ENCODE peak calls at places on chromosomes 1 and 21, in five cellular contexts. One of them, this sample, is unnamed.

GRCh38 chr1:64857347-64857746 is 109.0 kb downstream of the JAK1 start:
- DNase-seq in activated CD8-positive, alpha-beta memory T cell treated with anti-CD3 and anti-CD28 coated beads for 48 hours: no peak
- DNase-seq in activated T-helper 1 cell treated with anti-CD3 and anti-CD28 coated beads, Interleukin-12 subunit alpha, Interleukin-12 subunit beta, Interleukin-2, Interleukin-4 antibody, amounts not matched to agents 30 ng/mL and 10 ng/mL and 1 ng/mL, durations not matched to agents 14 hours and 24 hours and 36 hours: no peak
- DNase-seq in EL: no peak
- DNase-seq in nephron progenitor cell: no peak
- DNase-seq in this sample: no peak

GRCh38 chr1:201730611-201731010 is 98.3 kb upstream of the IPO9 start:
- DNase-seq in EL: no peak
- DNase-seq in activated CD8-positive, alpha-beta memory T cell treated with anti-CD3 and anti-CD28 coated beads for 48 hours: no peak
- DNase-seq in activated T-helper 1 cell treated with anti-CD3 and anti-CD28 coated beads, Interleukin-12 subunit alpha, Interleukin-12 subunit beta, Interleukin-2, Interleukin-4 antibody, amounts not matched to agents 30 ng/mL and 10 ng/mL and 1 ng/mL, durations not matched to agents 14 hours and 24 hours and 36 hours: no peak
- DNase-seq in nephron progenitor cell: no peak
- DNase-seq in this sample: no peak

GRCh38 chr1:26387447-26387846 is 14.9 kb upstream of the ZNF683 start:
- DNase-seq in nephron progenitor cell: no peak
- DNase-seq in activated CD8-positive, alpha-beta memory T cell treated with anti-CD3 and anti-CD28 coated beads for 48 hours: no peak
- DNase-seq in EL: peak
- DNase-seq in activated T-helper 1 cell treated with anti-CD3 and anti-CD28 coated beads, Interleukin-12 subunit alpha, Interleukin-12 subunit beta, Interleukin-2, Interleukin-4 antibody, amounts not matched to agents 30 ng/mL and 10 ng/mL and 1 ng/mL, durations not matched to agents 14 hours and 24 hours and 36 hours: no peak
- DNase-seq in this sample: no peak

GRCh38 chr21:35924714-35925301 is 135.5 kb downstream of the SETD4 start:
- DNase-seq in nephron progenitor cell: no peak
- DNase-seq in activated CD8-positive, alpha-beta memory T cell treated with anti-CD3 and anti-CD28 coated beads for 48 hours: no peak
- DNase-seq in EL: peak
- DNase-seq in activated T-helper 1 cell treated with anti-CD3 and anti-CD28 coated beads, Interleukin-12 subunit alpha, Interleukin-12 subunit beta, Interleukin-2, Interleukin-4 antibody, amounts not matched to agents 30 ng/mL and 10 ng/mL and 1 ng/mL, durations not matched to agents 14 hours and 24 hours and 36 hours: no peak
- DNase-seq in this sample: no peak

GRCh38 chr1:27102707-27103468 is 52.0 kb downstream of the SLC9A1 start:
- DNase-seq in nephron progenitor cell: peak
- DNase-seq in EL: peak
- DNase-seq in activated CD8-positive, alpha-beta memory T cell treated with anti-CD3 and anti-CD28 coated beads for 48 hours: peak
- DNase-seq in activated T-helper 1 cell treated with anti-CD3 and anti-CD28 coated beads, Interleukin-12 subunit alpha, Interleukin-12 subunit beta, Interleukin-2, Interleukin-4 antibody, amounts not matched to agents 30 ng/mL and 10 ng/mL and 1 ng/mL, durations not matched to agents 14 hours and 24 hours and 36 hours: peak
- DNase-seq in this sample: peak

GRCh38 chr21:40623550-40623949 is 223.4 kb downstream of the DSCAM start:
- DNase-seq in nephron progenitor cell: no peak
- DNase-seq in activated T-helper 1 cell treated with anti-CD3 and anti-CD28 coated beads, Interleukin-12 subunit alpha, Interleukin-12 subunit beta, Interleukin-2, Interleukin-4 antibody, amounts not matched to agents 30 ng/mL and 10 ng/mL and 1 ng/mL, durations not matched to agents 14 hours and 24 hours and 36 hours: no peak
- DNase-seq in activated CD8-positive, alpha-beta memory T cell treated with anti-CD3 and anti-CD28 coated beads for 48 hours: no peak
- DNase-seq in EL: no peak
- DNase-seq in this sample: no peak

GRCh38 chr1:245051349-245052221 is 103.2 kb upstream of the KIF26B start:
- DNase-seq in activated CD8-positive, alpha-beta memory T cell treated with anti-CD3 and anti-CD28 coated beads for 48 hours: no peak
- DNase-seq in activated T-helper 1 cell treated with anti-CD3 and anti-CD28 coated beads, Interleukin-12 subunit alpha, Interleukin-12 subunit beta, Interleukin-2, Interleukin-4 antibody, amounts not matched to agents 30 ng/mL and 10 ng/mL and 1 ng/mL, durations not matched to agents 14 hours and 24 hours and 36 hours: peak
- DNase-seq in nephron progenitor cell: no peak
- DNase-seq in EL: no peak
- DNase-seq in this sample: no peak

GRCh38 chr21:45258476-45258875 is 29.2 kb downstream of the POFUT2 start:
- DNase-seq in EL: no peak
- DNase-seq in activated CD8-positive, alpha-beta memory T cell treated with anti-CD3 and anti-CD28 coated beads for 48 hours: no peak
- DNase-seq in activated T-helper 1 cell treated with anti-CD3 and anti-CD28 coated beads, Interleukin-12 subunit alpha, Interleukin-12 subunit beta, Interleukin-2, Interleukin-4 antibody, amounts not matched to agents 30 ng/mL and 10 ng/mL and 1 ng/mL, durations not matched to agents 14 hours and 24 hours and 36 hours: no peak
- DNase-seq in nephron progenitor cell: no peak
- DNase-seq in this sample: no peak

GRCh38 chr1:7046314-7046713 is 261.1 kb downstream of the CAMTA1 start:
- DNase-seq in activated CD8-positive, alpha-beta memory T cell treated with anti-CD3 and anti-CD28 coated beads for 48 hours: no peak
- DNase-seq in activated T-helper 1 cell treated with anti-CD3 and anti-CD28 coated beads, Interleukin-12 subunit alpha, Interleukin-12 subunit beta, Interleukin-2, Interleukin-4 antibody, amounts not matched to agents 30 ng/mL and 10 ng/mL and 1 ng/mL, durations not matched to agents 14 hours and 24 hours and 36 hours: no peak
- DNase-seq in nephron progenitor cell: peak
- DNase-seq in EL: peak
- DNase-seq in this sample: no peak

GRCh38 chr1:178407662-178408061 is 89.1 kb downstream of the CLEC20A start:
- DNase-seq in activated CD8-positive, alpha-beta memory T cell treated with anti-CD3 and anti-CD28 coated beads for 48 hours: no peak
- DNase-seq in activated T-helper 1 cell treated with anti-CD3 and anti-CD28 coated beads, Interleukin-12 subunit alpha, Interleukin-12 subunit beta, Interleukin-2, Interleukin-4 antibody, amounts not matched to agents 30 ng/mL and 10 ng/mL and 1 ng/mL, durations not matched to agents 14 hours and 24 hours and 36 hours: no peak
- DNase-seq in nephron progenitor cell: no peak
- DNase-seq in EL: no peak
- DNase-seq in this sample: no peak

GRCh38 chr1:210358511-210359148 is 29.9 kb downstream of the HHAT start:
- DNase-seq in nephron progenitor cell: no peak
- DNase-seq in EL: no peak
- DNase-seq in activated CD8-positive, alpha-beta memory T cell treated with anti-CD3 and anti-CD28 coated beads for 48 hours: no peak
- DNase-seq in activated T-helper 1 cell treated with anti-CD3 and anti-CD28 coated beads, Interleukin-12 subunit alpha, Interleukin-12 subunit beta, Interleukin-2, Interleukin-4 antibody, amounts not matched to agents 30 ng/mL and 10 ng/mL and 1 ng/mL, durations not matched to agents 14 hours and 24 hours and 36 hours: no peak
- DNase-seq in this sample: no peak

GRCh38 chr21:17359781-17360180 is 153.1 kb upstream of the CXADR start:
- DNase-seq in activated T-helper 1 cell treated with anti-CD3 and anti-CD28 coated beads, Interleukin-12 subunit alpha, Interleukin-12 subunit beta, Interleukin-2, Interleukin-4 antibody, amounts not matched to agents 30 ng/mL and 10 ng/mL and 1 ng/mL, durations not matched to agents 14 hours and 24 hours and 36 hours: no peak
- DNase-seq in activated CD8-positive, alpha-beta memory T cell treated with anti-CD3 and anti-CD28 coated beads for 48 hours: no peak
- DNase-seq in EL: no peak
- DNase-seq in nephron progenitor cell: no peak
- DNase-seq in this sample: no peak

GRCh38 chr1:84890581-84890980 is 2.4 kb downstream of the LPAR3 start:
- DNase-seq in EL: no peak
- DNase-seq in activated T-helper 1 cell treated with anti-CD3 and anti-CD28 coated beads, Interleukin-12 subunit alpha, Interleukin-12 subunit beta, Interleukin-2, Interleukin-4 antibody, amounts not matched to agents 30 ng/mL and 10 ng/mL and 1 ng/mL, durations not matched to agents 14 hours and 24 hours and 36 hours: no peak
- DNase-seq in activated CD8-positive, alpha-beta memory T cell treated with anti-CD3 and anti-CD28 coated beads for 48 hours: no peak
- DNase-seq in nephron progenitor cell: no peak
- DNase-seq in this sample: no peak

GRCh38 chr1:77383236-77383635 is 101.4 kb downstream of the AK5 start:
- DNase-seq in EL: no peak
- DNase-seq in nephron progenitor cell: no peak
- DNase-seq in activated CD8-positive, alpha-beta memory T cell treated with anti-CD3 and anti-CD28 coated beads for 48 hours: no peak
- DNase-seq in activated T-helper 1 cell treated with anti-CD3 and anti-CD28 coated beads, Interleukin-12 subunit alpha, Interleukin-12 subunit beta, Interleukin-2, Interleukin-4 antibody, amounts not matched to agents 30 ng/mL and 10 ng/mL and 1 ng/mL, durations not matched to agents 14 hours and 24 hours and 36 hours: no peak
- DNase-seq in this sample: no peak

GRCh38 chr1:221601166-221601565 is 140.7 kb downstream of the DUSP10 start:
- DNase-seq in nephron progenitor cell: no peak
- DNase-seq in activated CD8-positive, alpha-beta memory T cell treated with anti-CD3 and anti-CD28 coated beads for 48 hours: no peak
- DNase-seq in activated T-helper 1 cell treated with anti-CD3 and anti-CD28 coated beads, Interleukin-12 subunit alpha, Interleukin-12 subunit beta, Interleukin-2, Interleukin-4 antibody, amounts not matched to agents 30 ng/mL and 10 ng/mL and 1 ng/mL, durations not matched to agents 14 hours and 24 hours and 36 hours: no peak
- DNase-seq in EL: no peak
- DNase-seq in this sample: no peak

GRCh38 chr1:181126871-181127587 is 38.5 kb downstream of the IER5 start:
- DNase-seq in EL: no peak
- DNase-seq in nephron progenitor cell: no peak
- DNase-seq in activated T-helper 1 cell treated with anti-CD3 and anti-CD28 coated beads, Interleukin-12 subunit alpha, Interleukin-12 subunit beta, Interleukin-2, Interleukin-4 antibody, amounts not matched to agents 30 ng/mL and 10 ng/mL and 1 ng/mL, durations not matched to agents 14 hours and 24 hours and 36 hours: no peak
- DNase-seq in activated CD8-positive, alpha-beta memory T cell treated with anti-CD3 and anti-CD28 coated beads for 48 hours: no peak
- DNase-seq in this sample: no peak

GRCh38 chr1:150567717-150568561 is 11.5 kb downstream of the MCL1 start:
- DNase-seq in EL: peak
- DNase-seq in activated CD8-positive, alpha-beta memory T cell treated with anti-CD3 and anti-CD28 coated beads for 48 hours: no peak
- DNase-seq in activated T-helper 1 cell treated with anti-CD3 and anti-CD28 coated beads, Interleukin-12 subunit alpha, Interleukin-12 subunit beta, Interleukin-2, Interleukin-4 antibody, amounts not matched to agents 30 ng/mL and 10 ng/mL and 1 ng/mL, durations not matched to agents 14 hours and 24 hours and 36 hours: peak
- DNase-seq in nephron progenitor cell: peak
- DNase-seq in this sample: peak

GRCh38 chr1:65166572-65167305 is 18.7 kb downstream of the AK4 start:
- DNase-seq in activated T-helper 1 cell treated with anti-CD3 and anti-CD28 coated beads, Interleukin-12 subunit alpha, Interleukin-12 subunit beta, Interleukin-2, Interleukin-4 antibody, amounts not matched to agents 30 ng/mL and 10 ng/mL and 1 ng/mL, durations not matched to agents 14 hours and 24 hours and 36 hours: no peak
- DNase-seq in nephron progenitor cell: no peak
- DNase-seq in activated CD8-positive, alpha-beta memory T cell treated with anti-CD3 and anti-CD28 coated beads for 48 hours: no peak
- DNase-seq in EL: no peak
- DNase-seq in this sample: no peak

GRCh38 chr21:44883250-44883649 is 9.8 kb upstream of the PTTG1IP start:
- DNase-seq in activated CD8-positive, alpha-beta memory T cell treated with anti-CD3 and anti-CD28 coated beads for 48 hours: no peak
- DNase-seq in activated T-helper 1 cell treated with anti-CD3 and anti-CD28 coated beads, Interleukin-12 subunit alpha, Interleukin-12 subunit beta, Interleukin-2, Interleukin-4 antibody, amounts not matched to agents 30 ng/mL and 10 ng/mL and 1 ng/mL, durations not matched to agents 14 hours and 24 hours and 36 hours: no peak
- DNase-seq in EL: no peak
- DNase-seq in nephron progenitor cell: no peak
- DNase-seq in this sample: no peak

GRCh38 chr1:27873671-27874384 is 1.5 kb downstream of the THEMIS2 start:
- DNase-seq in EL: no peak
- DNase-seq in activated T-helper 1 cell treated with anti-CD3 and anti-CD28 coated beads, Interleukin-12 subunit alpha, Interleukin-12 subunit beta, Interleukin-2, Interleukin-4 antibody, amounts not matched to agents 30 ng/mL and 10 ng/mL and 1 ng/mL, durations not matched to agents 14 hours and 24 hours and 36 hours: no peak
- DNase-seq in activated CD8-positive, alpha-beta memory T cell treated with anti-CD3 and anti-CD28 coated beads for 48 hours: no peak
- DNase-seq in nephron progenitor cell: no peak
- DNase-seq in this sample: no peak

GRCh38 chr1:31335007-31335406 is 37.9 kb downstream of the FABP3 start:
- DNase-seq in activated CD8-positive, alpha-beta memory T cell treated with anti-CD3 and anti-CD28 coated beads for 48 hours: no peak
- DNase-seq in EL: peak
- DNase-seq in nephron progenitor cell: no peak
- DNase-seq in activated T-helper 1 cell treated with anti-CD3 and anti-CD28 coated beads, Interleukin-12 subunit alpha, Interleukin-12 subunit beta, Interleukin-2, Interleukin-4 antibody, amounts not matched to agents 30 ng/mL and 10 ng/mL and 1 ng/mL, durations not matched to agents 14 hours and 24 hours and 36 hours: no peak
- DNase-seq in this sample: peak

GRCh38 chr1:1163538-1164070 is 10.1 kb upstream of the TTLL10 start:
- DNase-seq in nephron progenitor cell: no peak
- DNase-seq in EL: no peak
- DNase-seq in activated T-helper 1 cell treated with anti-CD3 and anti-CD28 coated beads, Interleukin-12 subunit alpha, Interleukin-12 subunit beta, Interleukin-2, Interleukin-4 antibody, amounts not matched to agents 30 ng/mL and 10 ng/mL and 1 ng/mL, durations not matched to agents 14 hours and 24 hours and 36 hours: no peak
- DNase-seq in activated CD8-positive, alpha-beta memory T cell treated with anti-CD3 and anti-CD28 coated beads for 48 hours: no peak
- DNase-seq in this sample: no peak

GRCh38 chr1:2645143-2645542 is 12.3 kb upstream of the MMEL1 start:
- DNase-seq in nephron progenitor cell: no peak
- DNase-seq in EL: no peak
- DNase-seq in activated CD8-positive, alpha-beta memory T cell treated with anti-CD3 and anti-CD28 coated beads for 48 hours: no peak
- DNase-seq in activated T-helper 1 cell treated with anti-CD3 and anti-CD28 coated beads, Interleukin-12 subunit alpha, Interleukin-12 subunit beta, Interleukin-2, Interleukin-4 antibody, amounts not matched to agents 30 ng/mL and 10 ng/mL and 1 ng/mL, durations not matched to agents 14 hours and 24 hours and 36 hours: no peak
- DNase-seq in this sample: no peak

GRCh38 chr1:94787676-94788075 is 32.5 kb upstream of the SLC44A3 start:
- DNase-seq in nephron progenitor cell: no peak
- DNase-seq in activated CD8-positive, alpha-beta memory T cell treated with anti-CD3 and anti-CD28 coated beads for 48 hours: no peak
- DNase-seq in EL: no peak
- DNase-seq in activated T-helper 1 cell treated with anti-CD3 and anti-CD28 coated beads, Interleukin-12 subunit alpha, Interleukin-12 subunit beta, Interleukin-2, Interleukin-4 antibody, amounts not matched to agents 30 ng/mL and 10 ng/mL and 1 ng/mL, durations not matched to agents 14 hours and 24 hours and 36 hours: no peak
- DNase-seq in this sample: no peak

GRCh38 chr1:172671591-172671990 is 12.7 kb downstream of the FASLG start:
- DNase-seq in activated T-helper 1 cell treated with anti-CD3 and anti-CD28 coated beads, Interleukin-12 subunit alpha, Interleukin-12 subunit beta, Interleukin-2, Interleukin-4 antibody, amounts not matched to agents 30 ng/mL and 10 ng/mL and 1 ng/mL, durations not matched to agents 14 hours and 24 hours and 36 hours: no peak
- DNase-seq in EL: peak
- DNase-seq in nephron progenitor cell: no peak
- DNase-seq in activated CD8-positive, alpha-beta memory T cell treated with anti-CD3 and anti-CD28 coated beads for 48 hours: no peak
- DNase-seq in this sample: no peak

GRCh38 chr1:114854693-114855320 is at the start of gene SYCP1:
- DNase-seq in EL: no peak
- DNase-seq in activated T-helper 1 cell treated with anti-CD3 and anti-CD28 coated beads, Interleukin-12 subunit alpha, Interleukin-12 subunit beta, Interleukin-2, Interleukin-4 antibody, amounts not matched to agents 30 ng/mL and 10 ng/mL and 1 ng/mL, durations not matched to agents 14 hours and 24 hours and 36 hours: no peak
- DNase-seq in activated CD8-positive, alpha-beta memory T cell treated with anti-CD3 and anti-CD28 coated beads for 48 hours: no peak
- DNase-seq in nephron progenitor cell: no peak
- DNase-seq in this sample: no peak

GRCh38 chr1:156083800-156084790 is 1.8 kb upstream of the MEX3A start:
- DNase-seq in nephron progenitor cell: no peak
- DNase-seq in EL: no peak
- DNase-seq in activated CD8-positive, alpha-beta memory T cell treated with anti-CD3 and anti-CD28 coated beads for 48 hours: no peak
- DNase-seq in activated T-helper 1 cell treated with anti-CD3 and anti-CD28 coated beads, Interleukin-12 subunit alpha, Interleukin-12 subunit beta, Interleukin-2, Interleukin-4 antibody, amounts not matched to agents 30 ng/mL and 10 ng/mL and 1 ng/mL, durations not matched to agents 14 hours and 24 hours and 36 hours: no peak
- DNase-seq in this sample: no peak

GRCh38 chr1:17207046-17207445 is 2.1 kb downstream of the PADI1 start:
- DNase-seq in activated CD8-positive, alpha-beta memory T cell treated with anti-CD3 and anti-CD28 coated beads for 48 hours: no peak
- DNase-seq in nephron progenitor cell: no peak
- DNase-seq in EL: peak
- DNase-seq in activated T-helper 1 cell treated with anti-CD3 and anti-CD28 coated beads, Interleukin-12 subunit alpha, Interleukin-12 subunit beta, Interleukin-2, Interleukin-4 antibody, amounts not matched to agents 30 ng/mL and 10 ng/mL and 1 ng/mL, durations not matched to agents 14 hours and 24 hours and 36 hours: no peak
- DNase-seq in this sample: no peak

GRCh38 chr1:209207701-209208286 is 375.7 kb upstream of the CAMK1G start:
- DNase-seq in activated CD8-positive, alpha-beta memory T cell treated with anti-CD3 and anti-CD28 coated beads for 48 hours: no peak
- DNase-seq in activated T-helper 1 cell treated with anti-CD3 and anti-CD28 coated beads, Interleukin-12 subunit alpha, Interleukin-12 subunit beta, Interleukin-2, Interleukin-4 antibody, amounts not matched to agents 30 ng/mL and 10 ng/mL and 1 ng/mL, durations not matched to agents 14 hours and 24 hours and 36 hours: no peak
- DNase-seq in nephron progenitor cell: peak
- DNase-seq in EL: peak
- DNase-seq in this sample: no peak

GRCh38 chr1:162250004-162250730 is 126.5 kb downstream of the SPATA46 start:
- DNase-seq in activated CD8-positive, alpha-beta memory T cell treated with anti-CD3 and anti-CD28 coated beads for 48 hours: no peak
- DNase-seq in nephron progenitor cell: no peak
- DNase-seq in activated T-helper 1 cell treated with anti-CD3 and anti-CD28 coated beads, Interleukin-12 subunit alpha, Interleukin-12 subunit beta, Interleukin-2, Interleukin-4 antibody, amounts not matched to agents 30 ng/mL and 10 ng/mL and 1 ng/mL, durations not matched to agents 14 hours and 24 hours and 36 hours: no peak
- DNase-seq in EL: no peak
- DNase-seq in this sample: no peak

GRCh38 chr1:16189003-16189402 is 23.4 kb downstream of the ARHGEF19 start:
- DNase-seq in EL: peak
- DNase-seq in nephron progenitor cell: no peak
- DNase-seq in activated T-helper 1 cell treated with anti-CD3 and anti-CD28 coated beads, Interleukin-12 subunit alpha, Interleukin-12 subunit beta, Interleukin-2, Interleukin-4 antibody, amounts not matched to agents 30 ng/mL and 10 ng/mL and 1 ng/mL, durations not matched to agents 14 hours and 24 hours and 36 hours: no peak
- DNase-seq in activated CD8-positive, alpha-beta memory T cell treated with anti-CD3 and anti-CD28 coated beads for 48 hours: no peak
- DNase-seq in this sample: no peak

GRCh38 chr1:116855220-116855619 is 54.5 kb upstream of the PTGFRN start:
- DNase-seq in EL: peak
- DNase-seq in nephron progenitor cell: peak
- DNase-seq in activated T-helper 1 cell treated with anti-CD3 and anti-CD28 coated beads, Interleukin-12 subunit alpha, Interleukin-12 subunit beta, Interleukin-2, Interleukin-4 antibody, amounts not matched to agents 30 ng/mL and 10 ng/mL and 1 ng/mL, durations not matched to agents 14 hours and 24 hours and 36 hours: no peak
- DNase-seq in activated CD8-positive, alpha-beta memory T cell treated with anti-CD3 and anti-CD28 coated beads for 48 hours: no peak
- DNase-seq in this sample: no peak

GRCh38 chr1:234890694-234891093 is 237.9 kb downstream of the TOMM20 start:
- DNase-seq in activated CD8-positive, alpha-beta memory T cell treated with anti-CD3 and anti-CD28 coated beads for 48 hours: no peak
- DNase-seq in activated T-helper 1 cell treated with anti-CD3 and anti-CD28 coated beads, Interleukin-12 subunit alpha, Interleukin-12 subunit beta, Interleukin-2, Interleukin-4 antibody, amounts not matched to agents 30 ng/mL and 10 ng/mL and 1 ng/mL, durations not matched to agents 14 hours and 24 hours and 36 hours: no peak
- DNase-seq in EL: no peak
- DNase-seq in nephron progenitor cell: no peak
- DNase-seq in this sample: no peak

GRCh38 chr1:204971700-204972336 is 71.2 kb upstream of the CNTN2 start:
- DNase-seq in nephron progenitor cell: no peak
- DNase-seq in activated T-helper 1 cell treated with anti-CD3 and anti-CD28 coated beads, Interleukin-12 subunit alpha, Interleukin-12 subunit beta, Interleukin-2, Interleukin-4 antibody, amounts not matched to agents 30 ng/mL and 10 ng/mL and 1 ng/mL, durations not matched to agents 14 hours and 24 hours and 36 hours: no peak
- DNase-seq in activated CD8-positive, alpha-beta memory T cell treated with anti-CD3 and anti-CD28 coated beads for 48 hours: no peak
- DNase-seq in EL: peak
- DNase-seq in this sample: no peak

GRCh38 chr1:247681288-247681897 is 1.9 kb upstream of the OR13G1 start:
- DNase-seq in nephron progenitor cell: peak
- DNase-seq in activated T-helper 1 cell treated with anti-CD3 and anti-CD28 coated beads, Interleukin-12 subunit alpha, Interleukin-12 subunit beta, Interleukin-2, Interleukin-4 antibody, amounts not matched to agents 30 ng/mL and 10 ng/mL and 1 ng/mL, durations not matched to agents 14 hours and 24 hours and 36 hours: no peak
- DNase-seq in activated CD8-positive, alpha-beta memory T cell treated with anti-CD3 and anti-CD28 coated beads for 48 hours: peak
- DNase-seq in EL: peak
- DNase-seq in this sample: peak

GRCh38 chr1:35031103-35031452 is 667 bp downstream of the ZMYM6 start:
- DNase-seq in EL: peak
- DNase-seq in activated CD8-positive, alpha-beta memory T cell treated with anti-CD3 and anti-CD28 coated beads for 48 hours: peak
- DNase-seq in nephron progenitor cell: peak
- DNase-seq in activated T-helper 1 cell treated with anti-CD3 and anti-CD28 coated beads, Interleukin-12 subunit alpha, Interleukin-12 subunit beta, Interleukin-2, Interleukin-4 antibody, amounts not matched to agents 30 ng/mL and 10 ng/mL and 1 ng/mL, durations not matched to agents 14 hours and 24 hours and 36 hours: peak
- DNase-seq in this sample: peak

GRCh38 chr1:30572192-30572591 is 151.2 kb downstream of the MATN1 start:
- DNase-seq in EL: peak
- DNase-seq in activated T-helper 1 cell treated with anti-CD3 and anti-CD28 coated beads, Interleukin-12 subunit alpha, Interleukin-12 subunit beta, Interleukin-2, Interleukin-4 antibody, amounts not matched to agents 30 ng/mL and 10 ng/mL and 1 ng/mL, durations not matched to agents 14 hours and 24 hours and 36 hours: no peak
- DNase-seq in activated CD8-positive, alpha-beta memory T cell treated with anti-CD3 and anti-CD28 coated beads for 48 hours: no peak
- DNase-seq in nephron progenitor cell: no peak
- DNase-seq in this sample: no peak

GRCh38 chr1:159473335-159473734 is 33.8 kb downstream of the OR10J1 start:
- DNase-seq in activated T-helper 1 cell treated with anti-CD3 and anti-CD28 coated beads, Interleukin-12 subunit alpha, Interleukin-12 subunit beta, Interleukin-2, Interleukin-4 antibody, amounts not matched to agents 30 ng/mL and 10 ng/mL and 1 ng/mL, durations not matched to agents 14 hours and 24 hours and 36 hours: no peak
- DNase-seq in EL: peak
- DNase-seq in nephron progenitor cell: no peak
- DNase-seq in activated CD8-positive, alpha-beta memory T cell treated with anti-CD3 and anti-CD28 coated beads for 48 hours: no peak
- DNase-seq in this sample: no peak